ENCODE peak calls at places on chromosomes 12 and 14, in five cellular contexts. One of them, this sample, is unnamed.

GRCh38 chr12:96403870-96404269 is 3.6 kb upstream of the CDK17 start:
- DNase-seq in RPMI7951: no peak
- DNase-seq in activated CD4-positive, alpha-beta memory T cell treated with anti-CD3 and anti-CD28 coated beads for 36 hours: no peak
- DNase-seq in RWPE1: no peak
- DNase-seq in activated CD4-positive, alpha-beta T cell treated with anti-CD3 and anti-CD28 coated beads, Interleukin-2, amount 50 U/mL, for 24 hours: no peak
- DNase-seq in this sample: no peak

GRCh38 chr14:91272341-91273272 is 28.1 kb upstream of the GPR68 start:
- DNase-seq in RPMI7951: no peak
- DNase-seq in activated CD4-positive, alpha-beta memory T cell treated with anti-CD3 and anti-CD28 coated beads for 36 hours: no peak
- DNase-seq in activated CD4-positive, alpha-beta T cell treated with anti-CD3 and anti-CD28 coated beads, Interleukin-2, amount 50 U/mL, for 24 hours: no peak
- DNase-seq in RWPE1: no peak
- DNase-seq in this sample: no peak

GRCh38 chr14:94213021-94213420 is 38.9 kb downstream of the PPP4R4 start:
- DNase-seq in RPMI7951: peak
- DNase-seq in RWPE1: peak
- DNase-seq in activated CD4-positive, alpha-beta T cell treated with anti-CD3 and anti-CD28 coated beads, Interleukin-2, amount 50 U/mL, for 24 hours: no peak
- DNase-seq in activated CD4-positive, alpha-beta memory T cell treated with anti-CD3 and anti-CD28 coated beads for 36 hours: no peak
- DNase-seq in this sample: no peak

GRCh38 chr12:28222959-28223662 is 32.9 kb downstream of the CCDC91 start:
- DNase-seq in activated CD4-positive, alpha-beta memory T cell treated with anti-CD3 and anti-CD28 coated beads for 36 hours: peak
- DNase-seq in activated CD4-positive, alpha-beta T cell treated with anti-CD3 and anti-CD28 coated beads, Interleukin-2, amount 50 U/mL, for 24 hours: no peak
- DNase-seq in RWPE1: no peak
- DNase-seq in RPMI7951: no peak
- DNase-seq in this sample: peak

GRCh38 chr14:72781476-72782181 is 112.3 kb downstream of the DPF3 start:
- DNase-seq in activated CD4-positive, alpha-beta memory T cell treated with anti-CD3 and anti-CD28 coated beads for 36 hours: no peak
- DNase-seq in activated CD4-positive, alpha-beta T cell treated with anti-CD3 and anti-CD28 coated beads, Interleukin-2, amount 50 U/mL, for 24 hours: no peak
- DNase-seq in RWPE1: peak
- DNase-seq in RPMI7951: peak
- DNase-seq in this sample: no peak

GRCh38 chr12:28563286-28563685 is 373.0 kb downstream of the CCDC91 start:
- DNase-seq in RPMI7951: no peak
- DNase-seq in activated CD4-positive, alpha-beta T cell treated with anti-CD3 and anti-CD28 coated beads, Interleukin-2, amount 50 U/mL, for 24 hours: no peak
- DNase-seq in activated CD4-positive, alpha-beta memory T cell treated with anti-CD3 and anti-CD28 coated beads for 36 hours: no peak
- DNase-seq in RWPE1: no peak
- DNase-seq in this sample: no peak

GRCh38 chr14:74207943-74208342 is 31.3 kb upstream of the VSX2 start:
- DNase-seq in activated CD4-positive, alpha-beta T cell treated with anti-CD3 and anti-CD28 coated beads, Interleukin-2, amount 50 U/mL, for 24 hours: no peak
- DNase-seq in RWPE1: no peak
- DNase-seq in RPMI7951: no peak
- DNase-seq in activated CD4-positive, alpha-beta memory T cell treated with anti-CD3 and anti-CD28 coated beads for 36 hours: no peak
- DNase-seq in this sample: no peak

GRCh38 chr12:116719661-116720060 is 18.2 kb downstream of the SPRING1 start:
- DNase-seq in RWPE1: no peak
- DNase-seq in activated CD4-positive, alpha-beta T cell treated with anti-CD3 and anti-CD28 coated beads, Interleukin-2, amount 50 U/mL, for 24 hours: no peak
- DNase-seq in activated CD4-positive, alpha-beta memory T cell treated with anti-CD3 and anti-CD28 coated beads for 36 hours: no peak
- DNase-seq in RPMI7951: no peak
- DNase-seq in this sample: no peak

GRCh38 chr12:1738480-1738879 is 47.6 kb downstream of the ADIPOR2 start:
- DNase-seq in activated CD4-positive, alpha-beta memory T cell treated with anti-CD3 and anti-CD28 coated beads for 36 hours: no peak
- DNase-seq in RWPE1: no peak
- DNase-seq in activated CD4-positive, alpha-beta T cell treated with anti-CD3 and anti-CD28 coated beads, Interleukin-2, amount 50 U/mL, for 24 hours: no peak
- DNase-seq in RPMI7951: no peak
- DNase-seq in this sample: no peak

GRCh38 chr12:107359382-107359781 is 266.0 kb upstream of the CRY1 start:
- DNase-seq in RPMI7951: peak
- DNase-seq in activated CD4-positive, alpha-beta T cell treated with anti-CD3 and anti-CD28 coated beads, Interleukin-2, amount 50 U/mL, for 24 hours: no peak
- DNase-seq in activated CD4-positive, alpha-beta memory T cell treated with anti-CD3 and anti-CD28 coated beads for 36 hours: no peak
- DNase-seq in RWPE1: peak
- DNase-seq in this sample: no peak

GRCh38 chr12:123478762-123479161 is 20.8 kb downstream of the SNRNP35 start:
- DNase-seq in RWPE1: peak
- DNase-seq in activated CD4-positive, alpha-beta T cell treated with anti-CD3 and anti-CD28 coated beads, Interleukin-2, amount 50 U/mL, for 24 hours: no peak
- DNase-seq in activated CD4-positive, alpha-beta memory T cell treated with anti-CD3 and anti-CD28 coated beads for 36 hours: no peak
- DNase-seq in RPMI7951: peak
- DNase-seq in this sample: no peak

GRCh38 chr12:87439990-87440827 is 589.0 kb downstream of the C12orf50 start:
- DNase-seq in activated CD4-positive, alpha-beta memory T cell treated with anti-CD3 and anti-CD28 coated beads for 36 hours: no peak
- DNase-seq in activated CD4-positive, alpha-beta T cell treated with anti-CD3 and anti-CD28 coated beads, Interleukin-2, amount 50 U/mL, for 24 hours: no peak
- DNase-seq in RWPE1: peak
- DNase-seq in RPMI7951: peak
- DNase-seq in this sample: no peak

GRCh38 chr14:54574528-54574927 is 7.6 kb downstream of the SAMD4A start:
- DNase-seq in RPMI7951: no peak
- DNase-seq in activated CD4-positive, alpha-beta T cell treated with anti-CD3 and anti-CD28 coated beads, Interleukin-2, amount 50 U/mL, for 24 hours: no peak
- DNase-seq in activated CD4-positive, alpha-beta memory T cell treated with anti-CD3 and anti-CD28 coated beads for 36 hours: no peak
- DNase-seq in RWPE1: no peak
- DNase-seq in this sample: no peak

GRCh38 chr14:39247256-39247655 is 13.5 kb downstream of the MIA2 start:
- DNase-seq in RWPE1: peak
- DNase-seq in RPMI7951: peak
- DNase-seq in activated CD4-positive, alpha-beta T cell treated with anti-CD3 and anti-CD28 coated beads, Interleukin-2, amount 50 U/mL, for 24 hours: no peak
- DNase-seq in activated CD4-positive, alpha-beta memory T cell treated with anti-CD3 and anti-CD28 coated beads for 36 hours: no peak
- DNase-seq in this sample: no peak

GRCh38 chr12:132209654-132210222 is 65.5 kb downstream of the NOC4L start:
- DNase-seq in RWPE1: no peak
- DNase-seq in activated CD4-positive, alpha-beta T cell treated with anti-CD3 and anti-CD28 coated beads, Interleukin-2, amount 50 U/mL, for 24 hours: no peak
- DNase-seq in RPMI7951: no peak
- DNase-seq in activated CD4-positive, alpha-beta memory T cell treated with anti-CD3 and anti-CD28 coated beads for 36 hours: no peak
- DNase-seq in this sample: no peak

GRCh38 chr14:64940336-64940910 is 2.1 kb downstream of the GPX2 start:
- DNase-seq in activated CD4-positive, alpha-beta memory T cell treated with anti-CD3 and anti-CD28 coated beads for 36 hours: no peak
- DNase-seq in RPMI7951: no peak
- DNase-seq in activated CD4-positive, alpha-beta T cell treated with anti-CD3 and anti-CD28 coated beads, Interleukin-2, amount 50 U/mL, for 24 hours: no peak
- DNase-seq in RWPE1: no peak
- DNase-seq in this sample: no peak

GRCh38 chr14:35341454-35342159 is 49.4 kb downstream of the PSMA6 start:
- DNase-seq in RWPE1: peak
- DNase-seq in RPMI7951: peak
- DNase-seq in activated CD4-positive, alpha-beta T cell treated with anti-CD3 and anti-CD28 coated beads, Interleukin-2, amount 50 U/mL, for 24 hours: no peak
- DNase-seq in activated CD4-positive, alpha-beta memory T cell treated with anti-CD3 and anti-CD28 coated beads for 36 hours: no peak
- DNase-seq in this sample: no peak

GRCh38 chr12:130916251-130916911 is 37.3 kb upstream of the ADGRD1 start:
- DNase-seq in activated CD4-positive, alpha-beta memory T cell treated with anti-CD3 and anti-CD28 coated beads for 36 hours: peak
- DNase-seq in RWPE1: peak
- DNase-seq in activated CD4-positive, alpha-beta T cell treated with anti-CD3 and anti-CD28 coated beads, Interleukin-2, amount 50 U/mL, for 24 hours: no peak
- DNase-seq in RPMI7951: peak
- DNase-seq in this sample: peak

GRCh38 chr14:50389668-50390441 is 6.8 kb downstream of the CDKL1 start:
- DNase-seq in RPMI7951: no peak
- DNase-seq in RWPE1: no peak
- DNase-seq in activated CD4-positive, alpha-beta memory T cell treated with anti-CD3 and anti-CD28 coated beads for 36 hours: no peak
- DNase-seq in activated CD4-positive, alpha-beta T cell treated with anti-CD3 and anti-CD28 coated beads, Interleukin-2, amount 50 U/mL, for 24 hours: no peak
- DNase-seq in this sample: no peak

GRCh38 chr14:77988096-77988870 is 181.9 kb upstream of the NRXN3 start:
- DNase-seq in RWPE1: no peak
- DNase-seq in activated CD4-positive, alpha-beta T cell treated with anti-CD3 and anti-CD28 coated beads, Interleukin-2, amount 50 U/mL, for 24 hours: no peak
- DNase-seq in activated CD4-positive, alpha-beta memory T cell treated with anti-CD3 and anti-CD28 coated beads for 36 hours: no peak
- DNase-seq in RPMI7951: no peak
- DNase-seq in this sample: no peak

GRCh38 chr12:4273651-4274395 is at the start of gene CCND2:
- DNase-seq in activated CD4-positive, alpha-beta memory T cell treated with anti-CD3 and anti-CD28 coated beads for 36 hours: peak
- DNase-seq in RWPE1: peak
- DNase-seq in activated CD4-positive, alpha-beta T cell treated with anti-CD3 and anti-CD28 coated beads, Interleukin-2, amount 50 U/mL, for 24 hours: peak
- DNase-seq in RPMI7951: no peak
- DNase-seq in this sample: no peak

GRCh38 chr12:5927732-5928516 is 17.1 kb downstream of the ANO2 start:
- DNase-seq in activated CD4-positive, alpha-beta memory T cell treated with anti-CD3 and anti-CD28 coated beads for 36 hours: no peak
- DNase-seq in RWPE1: no peak
- DNase-seq in RPMI7951: no peak
- DNase-seq in activated CD4-positive, alpha-beta T cell treated with anti-CD3 and anti-CD28 coated beads, Interleukin-2, amount 50 U/mL, for 24 hours: no peak
- DNase-seq in this sample: no peak